ENCODE peak calls at places on chromosomes 11 and 22, in eight cellular contexts. One of them, this sample, is unnamed.
A peak's percentile ranks its signal among the peaks of the same experiment; 100 is the strongest.

GRCh38 chr22:38784035-38784434 is 9.9 kb downstream of the DNAL4 start:
- DNase-seq in Peyer's patch: no peak
- DNase-seq in neural progenitor cell: no peak
- DNase-seq in lung: no peak
- DNase-seq in kidney: no peak
- DNase-seq in psoas muscle: no peak
- DNase-seq in pancreas: no peak
- DNase-seq in prostate gland: no peak
- DNase-seq in this sample: no peak

GRCh38 chr22:18031670-18032454 is 7.5 kb upstream of the MICAL3 start:
- DNase-seq in psoas muscle: peak; percentile 63
- DNase-seq in kidney: peak; percentile 88
- DNase-seq in prostate gland: no peak
- DNase-seq in Peyer's patch: no peak
- DNase-seq in lung: no peak
- DNase-seq in neural progenitor cell: no peak
- DNase-seq in pancreas: peak; percentile 31
- DNase-seq in this sample: no peak

GRCh38 chr11:14132312-14132711 is 169.8 kb downstream of the SPON1 start:
- DNase-seq in neural progenitor cell: no peak
- DNase-seq in prostate gland: no peak
- DNase-seq in pancreas: no peak
- DNase-seq in psoas muscle: no peak
- DNase-seq in Peyer's patch: no peak
- DNase-seq in kidney: no peak
- DNase-seq in lung: no peak
- DNase-seq in this sample: no peak

GRCh38 chr11:1994121-1994520 is 3.5 kb downstream of the H19 start:
- DNase-seq in lung: no peak
- DNase-seq in kidney: no peak
- DNase-seq in prostate gland: no peak
- DNase-seq in pancreas: no peak
- DNase-seq in neural progenitor cell: no peak
- DNase-seq in psoas muscle: no peak
- DNase-seq in Peyer's patch: no peak
- DNase-seq in this sample: no peak

GRCh38 chr11:22920939-22921565 is 60.8 kb upstream of the CCDC179 start:
- DNase-seq in lung: no peak
- DNase-seq in psoas muscle: no peak
- DNase-seq in kidney: no peak
- DNase-seq in neural progenitor cell: peak; percentile 73
- DNase-seq in pancreas: peak; percentile 38
- DNase-seq in prostate gland: peak; percentile 7
- DNase-seq in Peyer's patch: no peak
- DNase-seq in this sample: no peak

GRCh38 chr22:40182231-40182835 is 4.6 kb downstream of the TNRC6B start:
- DNase-seq in neural progenitor cell: no peak
- DNase-seq in Peyer's patch: no peak
- DNase-seq in pancreas: no peak
- DNase-seq in prostate gland: no peak
- DNase-seq in kidney: no peak
- DNase-seq in lung: no peak
- DNase-seq in psoas muscle: no peak
- DNase-seq in this sample: no peak

GRCh38 chr22:25448435-25449051 is 115.9 kb upstream of the GRK3 start:
- DNase-seq in kidney: no peak
- DNase-seq in lung: no peak
- DNase-seq in pancreas: peak; percentile 18
- DNase-seq in neural progenitor cell: peak; percentile 28
- DNase-seq in prostate gland: no peak
- DNase-seq in psoas muscle: no peak
- DNase-seq in Peyer's patch: no peak
- DNase-seq in this sample: no peak

GRCh38 chr11:44319552-44320288 is 9.8 kb upstream of the ALX4 start:
- DNase-seq in kidney: peak; percentile 72
- DNase-seq in psoas muscle: no peak
- DNase-seq in lung: no peak
- DNase-seq in prostate gland: no peak
- DNase-seq in pancreas: no peak
- DNase-seq in Peyer's patch: no peak
- DNase-seq in neural progenitor cell: peak; percentile 70
- DNase-seq in this sample: no peak

GRCh38 chr11:132994038-132994502 is 538.2 kb downstream of the OPCML start:
- DNase-seq in lung: no peak
- DNase-seq in kidney: no peak
- DNase-seq in neural progenitor cell: peak; percentile 48
- DNase-seq in Peyer's patch: no peak
- DNase-seq in pancreas: no peak
- DNase-seq in prostate gland: no peak
- DNase-seq in psoas muscle: no peak
- DNase-seq in this sample: no peak

GRCh38 chr11:73384871-73385692 is 8.9 kb downstream of the RELT start:
- DNase-seq in Peyer's patch: peak; percentile 88
- DNase-seq in pancreas: no peak
- DNase-seq in psoas muscle: peak; percentile 52
- DNase-seq in neural progenitor cell: no peak
- DNase-seq in lung: peak; percentile 74
- DNase-seq in prostate gland: no peak
- DNase-seq in kidney: peak; percentile 81
- DNase-seq in this sample: no peak

GRCh38 chr11:93002380-93002779 is 32.9 kb downstream of the MTNR1B start:
- DNase-seq in prostate gland: no peak
- DNase-seq in lung: no peak
- DNase-seq in Peyer's patch: no peak
- DNase-seq in psoas muscle: no peak
- DNase-seq in neural progenitor cell: no peak
- DNase-seq in pancreas: no peak
- DNase-seq in kidney: no peak
- DNase-seq in this sample: no peak

GRCh38 chr11:46380340-46381045 is 976 bp upstream of the MDK start:
- DNase-seq in neural progenitor cell: peak; percentile 91
- DNase-seq in kidney: peak; percentile 92
- DNase-seq in psoas muscle: peak; percentile 70
- DNase-seq in prostate gland: peak; percentile 57
- DNase-seq in Peyer's patch: peak; percentile 68
- DNase-seq in pancreas: peak; percentile 69
- DNase-seq in lung: peak; percentile 56
- DNase-seq in this sample: no peak

GRCh38 chr11:130508913-130509312 is 60.5 kb downstream of the ADAMTS15 start:
- DNase-seq in lung: no peak
- DNase-seq in neural progenitor cell: no peak
- DNase-seq in prostate gland: no peak
- DNase-seq in Peyer's patch: no peak
- DNase-seq in pancreas: no peak
- DNase-seq in kidney: no peak
- DNase-seq in psoas muscle: no peak
- DNase-seq in this sample: no peak

GRCh38 chr22:42608481-42609361 is 6.0 kb downstream of the POLDIP3 start:
- DNase-seq in lung: no peak
- DNase-seq in Peyer's patch: no peak
- DNase-seq in pancreas: no peak
- DNase-seq in kidney: peak; percentile 53
- DNase-seq in psoas muscle: no peak
- DNase-seq in prostate gland: no peak
- DNase-seq in neural progenitor cell: peak; percentile 31
- DNase-seq in this sample: no peak

DNA sequence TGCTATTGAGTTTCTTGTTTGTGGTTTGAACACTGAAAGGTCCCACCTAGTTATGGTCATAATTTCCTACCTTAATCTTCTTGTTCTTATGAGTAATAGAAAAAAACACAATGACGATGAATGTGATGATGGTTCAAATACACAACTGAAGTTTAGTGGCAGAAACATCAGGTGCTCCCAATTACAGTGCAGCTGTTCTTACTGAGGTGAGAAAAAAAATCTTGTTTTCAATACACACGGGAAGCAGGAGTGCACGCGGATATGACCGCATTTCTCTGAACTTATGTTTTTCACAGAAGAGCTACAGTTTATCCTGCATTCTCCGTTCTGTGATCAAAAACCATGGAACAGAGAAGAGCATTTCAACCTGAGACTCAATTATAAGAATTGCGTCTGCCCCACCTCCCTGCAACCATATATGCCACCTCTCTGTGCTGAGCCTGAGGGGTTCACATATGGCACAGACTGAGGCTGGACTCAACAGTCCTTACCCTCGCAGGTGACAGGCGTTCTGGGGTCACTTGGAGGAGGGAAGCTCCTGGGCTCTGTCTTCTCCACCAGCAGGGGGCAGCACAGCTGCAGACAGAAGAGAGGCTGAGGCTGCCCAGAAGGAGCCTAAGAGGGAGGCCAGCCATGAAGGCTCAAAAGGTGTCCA is 99.7 kb upstream of the IGLL5 start:
- DNase-seq in pancreas: no peak
- DNase-seq in Peyer's patch: peak; percentile 76
- DNase-seq in psoas muscle: peak; percentile 41
- DNase-seq in lung: peak; percentile 48
- DNase-seq in neural progenitor cell: peak; percentile 83
- DNase-seq in prostate gland: no peak
- DNase-seq in kidney: peak; percentile 79
- DNase-seq in this sample: no peak
- TF ChIP-seq CTCF in pancreas: peak; percentile 54
- TF ChIP-seq CTCF in Peyer's patch: peak; percentile 81
- TF ChIP-seq CTCF in psoas muscle: peak; percentile 49
- TF ChIP-seq CTCF in lung: peak; percentile 44
- TF ChIP-seq CTCF in neural progenitor cell: peak; percentile 91
- TF ChIP-seq CTCF in prostate gland: peak; percentile 32
- TF ChIP-seq CTCF in kidney: peak; percentile 64
- TF ChIP-seq CTCF in this sample: no peak

GRCh38 chr11:27468643-27469332 is 3.8 kb downstream of the LGR4 start:
- DNase-seq in lung: no peak
- DNase-seq in Peyer's patch: no peak
- DNase-seq in kidney: no peak
- DNase-seq in pancreas: peak; percentile 41
- DNase-seq in neural progenitor cell: peak; percentile 36
- DNase-seq in prostate gland: peak; percentile 33
- DNase-seq in psoas muscle: no peak
- DNase-seq in this sample: no peak
- H3K4me1 ChIP-seq in lung: peaks cover 7% of the 10 kb centered on the region
- H3K4me1 ChIP-seq in Peyer's patch: no peaks in the 10 kb centered on the region
- H3K4me1 ChIP-seq in kidney: peaks cover 16% of the 10 kb centered on the region
- H3K4me1 ChIP-seq in pancreas: peaks cover 35% of the 10 kb centered on the region
- H3K4me1 ChIP-seq in neural progenitor cell: peaks cover 54% of the 10 kb centered on the region
- H3K4me1 ChIP-seq in prostate gland: peaks cover 8% of the 10 kb centered on the region
- H3K4me1 ChIP-seq in psoas muscle: peaks cover 50% of the 10 kb centered on the region
- H3K4me1 ChIP-seq in this sample: peaks cover 61% of the 10 kb centered on the region

GRCh38 chr22:44092636-44093220 is 68.6 kb downstream of the PARVB start:
- DNase-seq in prostate gland: no peak
- DNase-seq in lung: no peak
- DNase-seq in Peyer's patch: no peak
- DNase-seq in pancreas: no peak
- DNase-seq in psoas muscle: no peak
- DNase-seq in neural progenitor cell: no peak
- DNase-seq in kidney: peak; percentile 49
- DNase-seq in this sample: no peak

GRCh38 chr22:44090571-44090905 is 66.4 kb downstream of the PARVB start:
- DNase-seq in psoas muscle: no peak
- DNase-seq in neural progenitor cell: no peak
- DNase-seq in kidney: peak; percentile 47
- DNase-seq in lung: no peak
- DNase-seq in Peyer's patch: no peak
- DNase-seq in pancreas: no peak
- DNase-seq in prostate gland: no peak
- DNase-seq in this sample: no peak

GRCh38 chr22:44089717-44090570 is 65.8 kb downstream of the PARVB start:
- DNase-seq in Peyer's patch: no peak
- DNase-seq in kidney: peak; percentile 23
- DNase-seq in neural progenitor cell: no peak
- DNase-seq in lung: no peak
- DNase-seq in psoas muscle: no peak
- DNase-seq in pancreas: no peak
- DNase-seq in prostate gland: no peak
- DNase-seq in this sample: no peak

GRCh38 chr22:44091751-44092150 is 67.6 kb downstream of the PARVB start:
- DNase-seq in prostate gland: no peak
- DNase-seq in neural progenitor cell: no peak
- DNase-seq in Peyer's patch: no peak
- DNase-seq in psoas muscle: no peak
- DNase-seq in pancreas: no peak
- DNase-seq in kidney: peak; percentile 28
- DNase-seq in lung: no peak
- DNase-seq in this sample: no peak

GRCh38 chr22:44091021-44091721 is 67.1 kb downstream of the PARVB start:
- DNase-seq in prostate gland: no peak
- DNase-seq in kidney: peak; percentile 43
- DNase-seq in psoas muscle: no peak
- DNase-seq in pancreas: no peak
- DNase-seq in Peyer's patch: no peak
- DNase-seq in lung: no peak
- DNase-seq in neural progenitor cell: peak; percentile 52
- DNase-seq in this sample: no peak
- TF ChIP-seq CTCF in prostate gland: no peak
- TF ChIP-seq CTCF in kidney: no peak
- TF ChIP-seq CTCF in psoas muscle: peak; percentile 15
- TF ChIP-seq CTCF in pancreas: no peak
- TF ChIP-seq CTCF in Peyer's patch: no peak
- TF ChIP-seq CTCF in lung: no peak
- TF ChIP-seq CTCF in neural progenitor cell: peak; percentile 44
- TF ChIP-seq CTCF in this sample: no peak

GRCh38 chr11:9096427-9096826 is 5.0 kb upstream of the SCUBE2 start:
- DNase-seq in Peyer's patch: no peak
- DNase-seq in prostate gland: no peak
- DNase-seq in lung: no peak
- DNase-seq in kidney: no peak
- DNase-seq in neural progenitor cell: no peak
- DNase-seq in psoas muscle: no peak
- DNase-seq in pancreas: no peak
- DNase-seq in this sample: no peak

GRCh38 chr11:9092085-9092484 is 686 bp upstream of the SCUBE2 start:
- DNase-seq in Peyer's patch: no peak
- DNase-seq in kidney: no peak
- DNase-seq in prostate gland: no peak
- DNase-seq in pancreas: no peak
- DNase-seq in lung: no peak
- DNase-seq in psoas muscle: no peak
- DNase-seq in neural progenitor cell: no peak
- DNase-seq in this sample: no peak

GRCh38 chr11:9094420-9094819 is 3.0 kb upstream of the SCUBE2 start:
- DNase-seq in pancreas: no peak
- DNase-seq in lung: no peak
- DNase-seq in neural progenitor cell: no peak
- DNase-seq in kidney: no peak
- DNase-seq in psoas muscle: no peak
- DNase-seq in prostate gland: no peak
- DNase-seq in Peyer's patch: no peak
- DNase-seq in this sample: no peak

GRCh38 chr11:9092846-9093778 is 1.7 kb upstream of the SCUBE2 start:
- DNase-seq in pancreas: no peak
- DNase-seq in kidney: no peak
- DNase-seq in psoas muscle: no peak
- DNase-seq in prostate gland: peak; percentile 45
- DNase-seq in lung: no peak
- DNase-seq in neural progenitor cell: no peak
- DNase-seq in Peyer's patch: no peak
- DNase-seq in this sample: no peak

DNA sequence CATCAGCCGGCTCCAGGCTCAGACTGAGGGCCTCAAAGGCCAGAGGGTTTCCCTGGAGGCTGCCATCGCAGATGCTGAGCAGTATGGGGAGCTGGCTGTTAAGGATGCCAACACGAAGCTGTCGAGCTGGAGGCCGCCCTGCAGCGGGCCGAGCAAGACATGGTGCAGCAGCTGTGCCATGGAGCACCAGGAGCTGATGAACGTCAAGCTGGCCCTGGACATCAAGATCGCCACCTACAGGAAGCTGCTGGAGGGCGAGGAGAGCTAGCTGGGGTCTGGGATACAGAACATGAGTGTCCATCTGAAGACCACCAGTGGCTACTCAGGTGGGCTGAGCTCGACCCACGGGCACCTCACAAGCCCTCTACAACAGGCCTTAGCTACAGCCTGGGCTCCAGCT is 4.0 kb upstream of the SCUBE2 start:
- DNase-seq in Peyer's patch: no peak
- DNase-seq in prostate gland: no peak
- DNase-seq in lung: no peak
- DNase-seq in psoas muscle: no peak
- DNase-seq in kidney: no peak
- DNase-seq in neural progenitor cell: no peak
- DNase-seq in pancreas: no peak
- DNase-seq in this sample: no peak
- H3K4me1 ChIP-seq in Peyer's patch: no peaks in the 10 kb centered on the region
- H3K4me1 ChIP-seq in prostate gland: no peaks in the 10 kb centered on the region
- H3K4me1 ChIP-seq in lung: no peaks in the 10 kb centered on the region
- H3K4me1 ChIP-seq in psoas muscle: no peaks in the 10 kb centered on the region
- H3K4me1 ChIP-seq in kidney: no peaks in the 10 kb centered on the region
- H3K4me1 ChIP-seq in neural progenitor cell: peaks cover 27% of the 10 kb centered on the region
- H3K4me1 ChIP-seq in pancreas: peaks cover 20% of the 10 kb centered on the region
- H3K4me1 ChIP-seq in this sample: peaks cover 4% of the 10 kb centered on the region

This sample was measured in vagina.